ENCODE peak calls at places on chromosomes 2 and 18, in five cellular contexts. One of them, this sample, is unnamed.

GRCh38 chr2:43100883-43101662 is 125.3 kb downstream of the ZFP36L2 start:
- DNase-seq in GM23248: peak; percentile 72
- DNase-seq in Karpas-422: no peak
- DNase-seq in endothelial cell of umbilical vein: peak; percentile 37
- DNase-seq in neural progenitor cell: peak; percentile 92
- DNase-seq in this sample: no peak

GRCh38 chr2:105179469-105180372 is 61.8 kb upstream of the GPR45 start:
- DNase-seq in neural progenitor cell: peak; percentile 53
- DNase-seq in GM23248: peak; percentile 75
- DNase-seq in Karpas-422: peak; percentile 56
- DNase-seq in endothelial cell of umbilical vein: peak; percentile 77
- DNase-seq in this sample: peak; percentile 31

GRCh38 chr2:38866773-38867443 is 8.8 kb downstream of the DHX57 start:
- DNase-seq in endothelial cell of umbilical vein: no peak
- DNase-seq in neural progenitor cell: no peak
- DNase-seq in Karpas-422: no peak
- DNase-seq in GM23248: peak; percentile 2
- DNase-seq in this sample: peak; percentile 84

GRCh38 chr2:73356097-73356496 is 29.5 kb upstream of the ALMS1 start:
- DNase-seq in neural progenitor cell: no peak
- DNase-seq in Karpas-422: no peak
- DNase-seq in endothelial cell of umbilical vein: no peak
- DNase-seq in GM23248: no peak
- DNase-seq in this sample: no peak

GRCh38 chr2:28869494-28870145 is 489 bp downstream of the TRMT61B start:
- DNase-seq in neural progenitor cell: peak; percentile 17
- DNase-seq in endothelial cell of umbilical vein: no peak
- DNase-seq in Karpas-422: peak; percentile 61
- DNase-seq in GM23248: peak; percentile 79
- DNase-seq in this sample: no peak

GRCh38 chr2:112579280-112579679 is 5.1 kb upstream of the CHCHD5 start:
- DNase-seq in GM23248: peak; percentile 92
- DNase-seq in neural progenitor cell: no peak
- DNase-seq in endothelial cell of umbilical vein: peak; percentile 72
- DNase-seq in Karpas-422: no peak
- DNase-seq in this sample: peak; percentile 77

GRCh38 chr18:12765127-12765526 is 62.3 kb downstream of the PSMG2 start:
- DNase-seq in neural progenitor cell: no peak
- DNase-seq in Karpas-422: no peak
- DNase-seq in GM23248: no peak
- DNase-seq in endothelial cell of umbilical vein: no peak
- DNase-seq in this sample: no peak

GRCh38 chr2:119673796-119674195 is 5.2 kb upstream of the TMEM177 start:
- DNase-seq in Karpas-422: no peak
- DNase-seq in endothelial cell of umbilical vein: no peak
- DNase-seq in GM23248: no peak
- DNase-seq in neural progenitor cell: no peak
- DNase-seq in this sample: no peak

GRCh38 chr18:13300796-13301195 is 82.2 kb downstream of the LDLRAD4 start:
- DNase-seq in Karpas-422: no peak
- DNase-seq in endothelial cell of umbilical vein: no peak
- DNase-seq in neural progenitor cell: no peak
- DNase-seq in GM23248: no peak
- DNase-seq in this sample: no peak

GRCh38 chr2:23761638-23762037 is 165.3 kb downstream of the ATAD2B start:
- DNase-seq in Karpas-422: no peak
- DNase-seq in neural progenitor cell: no peak
- DNase-seq in GM23248: no peak
- DNase-seq in endothelial cell of umbilical vein: no peak
- DNase-seq in this sample: no peak

GRCh38 chr2:168712053-168712452 is 90.4 kb upstream of the NOSTRIN start:
- DNase-seq in neural progenitor cell: peak; percentile 37
- DNase-seq in endothelial cell of umbilical vein: no peak
- DNase-seq in Karpas-422: peak; percentile 46
- DNase-seq in GM23248: no peak
- DNase-seq in this sample: no peak

GRCh38 chr18:78787751-78788150 is 191.9 kb upstream of the SALL3 start:
- DNase-seq in endothelial cell of umbilical vein: no peak
- DNase-seq in neural progenitor cell: no peak
- DNase-seq in GM23248: no peak
- DNase-seq in Karpas-422: no peak
- DNase-seq in this sample: no peak

GRCh38 chr2:10286216-10287037 is 16.3 kb upstream of the HPCAL1 start:
- DNase-seq in Karpas-422: no peak
- DNase-seq in endothelial cell of umbilical vein: no peak
- DNase-seq in neural progenitor cell: no peak
- DNase-seq in GM23248: no peak
- DNase-seq in this sample: no peak

GRCh38 chr2:3324404-3325281 is 53.0 kb downstream of the EIPR1 start:
- DNase-seq in Karpas-422: no peak
- DNase-seq in GM23248: no peak
- DNase-seq in endothelial cell of umbilical vein: no peak
- DNase-seq in neural progenitor cell: no peak
- DNase-seq in this sample: no peak

GRCh38 chr18:78935406-78935805 is 44.2 kb upstream of the SALL3 start:
- DNase-seq in Karpas-422: no peak
- DNase-seq in GM23248: no peak
- DNase-seq in neural progenitor cell: no peak
- DNase-seq in endothelial cell of umbilical vein: no peak
- DNase-seq in this sample: no peak

GRCh38 chr18:75132068-75132467 is 76.9 kb downstream of the PTGR3 start:
- DNase-seq in Karpas-422: no peak
- DNase-seq in neural progenitor cell: no peak
- DNase-seq in endothelial cell of umbilical vein: no peak
- DNase-seq in GM23248: no peak
- DNase-seq in this sample: no peak
- H3K4me2 ChIP-seq in Karpas-422: no peak overlapping the region
- H3K4me2 ChIP-seq in neural progenitor cell: no peak overlapping the region
- H3K4me2 ChIP-seq in endothelial cell of umbilical vein: no peak overlapping the region
- H3K4me2 ChIP-seq in GM23248: no peak overlapping the region
- H3K4me2 ChIP-seq in this sample: no peak overlapping the region

GRCh38 chr2:55038428-55038827 is 11.8 kb downstream of the RTN4 start:
- DNase-seq in Karpas-422: peak; percentile 61
- DNase-seq in GM23248: no peak
- DNase-seq in endothelial cell of umbilical vein: no peak
- DNase-seq in neural progenitor cell: no peak
- DNase-seq in this sample: no peak
- H3K27ac ChIP-seq in Karpas-422: no peak overlapping the region
- H3K27ac ChIP-seq in GM23248: peak overlapping the region; percentile 20
- H3K27ac ChIP-seq in endothelial cell of umbilical vein: no peak overlapping the region
- H3K27ac ChIP-seq in neural progenitor cell: no peak overlapping the region
- H3K27ac ChIP-seq in this sample: peak overlapping the region; percentile 65

GRCh38 chr2:37582911-37583310 is 88.5 kb downstream of the CDC42EP3 start:
- DNase-seq in GM23248: peak; percentile 68
- DNase-seq in endothelial cell of umbilical vein: peak; percentile 14
- DNase-seq in Karpas-422: no peak
- DNase-seq in neural progenitor cell: no peak
- DNase-seq in this sample: no peak

GRCh38 chr2:37582371-37582770 is 89.1 kb downstream of the CDC42EP3 start:
- DNase-seq in GM23248: peak; percentile 67
- DNase-seq in endothelial cell of umbilical vein: no peak
- DNase-seq in Karpas-422: no peak
- DNase-seq in neural progenitor cell: no peak
- DNase-seq in this sample: no peak

GRCh38 chr2:37581433-37581832 is 90.0 kb downstream of the CDC42EP3 start:
- DNase-seq in Karpas-422: no peak
- DNase-seq in neural progenitor cell: no peak
- DNase-seq in GM23248: no peak
- DNase-seq in endothelial cell of umbilical vein: no peak
- DNase-seq in this sample: no peak

GRCh38 chr2:37583867-37584266 is 87.6 kb downstream of the CDC42EP3 start:
- DNase-seq in endothelial cell of umbilical vein: peak; percentile 79
- DNase-seq in neural progenitor cell: no peak
- DNase-seq in Karpas-422: no peak
- DNase-seq in GM23248: peak; percentile 78
- DNase-seq in this sample: no peak

GRCh38 chr2:37583402-37583801 is 88.0 kb downstream of the CDC42EP3 start:
- DNase-seq in Karpas-422: no peak
- DNase-seq in endothelial cell of umbilical vein: no peak
- DNase-seq in neural progenitor cell: no peak
- DNase-seq in GM23248: peak; percentile 20
- DNase-seq in this sample: no peak
- H3K4me2 ChIP-seq in Karpas-422: no peak overlapping the region
- H3K4me2 ChIP-seq in endothelial cell of umbilical vein: peak overlapping the region; percentile 32
- H3K4me2 ChIP-seq in neural progenitor cell: no peak overlapping the region
- H3K4me2 ChIP-seq in GM23248: peak overlapping the region; percentile 68
- H3K4me2 ChIP-seq in this sample: peak overlapping the region; percentile 79

DNA sequence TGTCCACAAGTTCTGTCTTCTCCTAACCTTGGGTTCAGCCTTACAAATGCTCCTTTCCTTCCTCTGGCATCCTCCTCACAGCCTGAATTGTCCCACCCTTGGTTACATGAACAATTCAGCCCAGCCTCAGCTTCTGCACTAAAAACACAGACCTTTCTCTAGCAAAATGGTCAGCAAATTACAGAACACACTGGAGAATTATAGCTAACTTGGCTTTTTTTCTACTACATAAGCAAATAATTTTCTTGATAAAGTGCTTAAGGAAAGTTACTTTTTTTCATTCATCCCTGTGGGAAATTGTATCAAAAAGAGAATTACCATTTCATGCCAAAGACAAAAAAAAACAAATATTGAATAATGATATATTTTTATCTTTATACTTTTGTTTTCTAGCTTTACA is 94.9 kb upstream of the COL5A2 start:
- DNase-seq in GM23248: no peak
- DNase-seq in endothelial cell of umbilical vein: no peak
- DNase-seq in Karpas-422: no peak
- DNase-seq in neural progenitor cell: no peak
- DNase-seq in this sample: no peak
- H3K27ac ChIP-seq in GM23248: no peak overlapping the region
- H3K27ac ChIP-seq in endothelial cell of umbilical vein: no peak overlapping the region
- H3K27ac ChIP-seq in Karpas-422: no peak overlapping the region
- H3K27ac ChIP-seq in neural progenitor cell: no peak overlapping the region
- H3K27ac ChIP-seq in this sample: no peak overlapping the region

DNA sequence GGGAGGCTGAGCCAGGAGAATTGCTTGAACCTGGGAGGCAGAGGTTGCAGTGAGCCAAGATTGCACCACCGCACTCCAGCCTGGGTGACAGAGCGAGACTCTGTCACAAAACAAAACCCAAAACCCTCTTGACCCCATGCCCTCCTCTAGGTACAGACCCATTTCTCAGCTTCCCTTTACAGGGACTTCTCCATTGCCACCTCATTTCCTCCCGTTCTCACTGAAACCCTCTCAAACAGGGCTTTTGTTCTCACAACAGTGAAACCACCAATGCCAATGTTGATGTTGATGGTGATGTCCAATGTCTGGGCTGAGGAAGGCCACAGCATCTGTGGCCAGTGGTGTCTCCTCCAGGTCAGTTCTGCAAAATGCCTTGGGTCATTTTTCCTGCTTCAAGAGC is 69.0 kb upstream of the ZCCHC2 start:
- DNase-seq in endothelial cell of umbilical vein: no peak
- DNase-seq in Karpas-422: no peak
- DNase-seq in neural progenitor cell: no peak
- DNase-seq in GM23248: no peak
- DNase-seq in this sample: no peak
- H3K4me2 ChIP-seq in endothelial cell of umbilical vein: no peak overlapping the region
- H3K4me2 ChIP-seq in Karpas-422: no peak overlapping the region
- H3K4me2 ChIP-seq in neural progenitor cell: no peak overlapping the region
- H3K4me2 ChIP-seq in GM23248: no peak overlapping the region
- H3K4me2 ChIP-seq in this sample: no peak overlapping the region

GRCh38 chr2:236814558-236814957 is 244.9 kb downstream of the ACKR3 start:
- DNase-seq in endothelial cell of umbilical vein: no peak
- DNase-seq in neural progenitor cell: no peak
- DNase-seq in Karpas-422: no peak
- DNase-seq in GM23248: no peak
- DNase-seq in this sample: no peak
- H3K27ac ChIP-seq in endothelial cell of umbilical vein: no peak overlapping the region
- H3K27ac ChIP-seq in neural progenitor cell: no peak overlapping the region
- H3K27ac ChIP-seq in Karpas-422: no peak overlapping the region
- H3K27ac ChIP-seq in GM23248: no peak overlapping the region
- H3K27ac ChIP-seq in this sample: no peak overlapping the region

DNA sequence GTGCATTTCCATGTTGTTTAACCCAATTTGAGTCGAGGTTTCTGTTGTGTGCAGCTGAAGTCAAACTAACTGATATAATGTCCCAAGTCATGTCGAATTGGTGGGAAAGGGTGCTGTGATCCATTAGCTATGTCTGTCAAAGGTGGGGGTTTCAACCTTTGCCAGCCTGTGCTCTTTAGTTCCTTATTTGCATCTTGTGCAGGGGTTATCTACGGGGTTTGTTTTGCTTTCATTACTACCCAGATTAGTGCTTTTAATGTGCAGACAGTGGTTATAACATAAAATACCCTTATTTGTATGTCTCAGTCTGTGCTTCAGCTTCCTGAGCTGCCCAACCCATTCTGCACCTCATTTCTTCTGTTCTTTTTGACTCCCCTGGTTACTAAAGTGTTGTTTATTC is 271.9 kb upstream of the CXCR4 start:
- DNase-seq in GM23248: no peak
- DNase-seq in endothelial cell of umbilical vein: no peak
- DNase-seq in neural progenitor cell: no peak
- DNase-seq in Karpas-422: no peak
- DNase-seq in this sample: no peak
- H3K4me2 ChIP-seq in GM23248: no peak overlapping the region
- H3K4me2 ChIP-seq in endothelial cell of umbilical vein: no peak overlapping the region
- H3K4me2 ChIP-seq in neural progenitor cell: no peak overlapping the region
- H3K4me2 ChIP-seq in Karpas-422: peak overlapping the region; percentile 27
- H3K4me2 ChIP-seq in this sample: no peak overlapping the region

DNA sequence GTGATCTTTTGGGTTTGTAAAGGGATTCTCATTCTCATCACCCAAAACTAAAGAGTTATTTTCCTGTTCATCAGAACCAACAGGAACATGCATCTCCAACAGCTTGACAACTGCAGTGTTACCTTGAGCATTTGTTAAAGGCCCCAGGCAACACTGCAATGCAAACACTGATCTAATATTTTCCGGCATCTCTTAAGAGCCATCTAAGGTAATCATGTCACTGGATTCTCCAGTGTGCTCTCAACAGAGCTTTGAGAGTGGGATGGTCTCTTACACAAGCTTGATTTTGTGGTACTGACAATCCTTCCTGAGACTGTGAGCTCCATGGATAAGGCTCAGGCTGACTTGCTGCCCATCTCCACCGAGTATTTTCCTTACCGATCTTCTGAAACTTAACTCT is 90.5 kb upstream of the ITGB6 start:
- DNase-seq in GM23248: no peak
- DNase-seq in Karpas-422: no peak
- DNase-seq in neural progenitor cell: no peak
- DNase-seq in endothelial cell of umbilical vein: no peak
- DNase-seq in this sample: no peak
- H3K27ac ChIP-seq in GM23248: peak overlapping the region; percentile 98
- H3K27ac ChIP-seq in Karpas-422: no peak overlapping the region
- H3K27ac ChIP-seq in neural progenitor cell: no peak overlapping the region
- H3K27ac ChIP-seq in endothelial cell of umbilical vein: no peak overlapping the region
- H3K27ac ChIP-seq in this sample: no peak overlapping the region

This sample was measured in PC-9.